ENCODE peak calls at places on chromosomes 1 and 21, in six cellular contexts. D is CD4-positive, alpha-beta T cell; T is A673; E is breast epithelium; U is ascending aorta; V is nephron progenitor cell. O is an unnamed sample.

GRCh38 chr1:114979278-114979891 is 50.2 kb upstream of the TSHB start:
- DNase-seq in D (peak), T (peak), E (peak), U (peak), V (peak), O (no peak)

GRCh38 chr1:33188572-33189275 is 6.9 kb upstream of the TRIM62 start:
- DNase-seq in D (no peak), T (no peak), E (no peak), U (no peak), V (no peak), O (no peak)

GRCh38 chr1:168567007-168567406 is 9.4 kb upstream of the XCL1 start:
- DNase-seq in D (no peak), T (no peak), E (no peak), U (no peak), V (no peak), O (no peak)

GRCh38 chr1:109714661-109715372 is 2.8 kb downstream of the GSTM5 start:
- DNase-seq in D (no peak), T (no peak), E (no peak), U (no peak), V (no peak), O (no peak)

GRCh38 chr1:16464917-16465625 is 24.5 kb downstream of the NECAP2 start:
- DNase-seq in D (no peak), T (no peak), E (no peak), U (no peak), V (no peak), O (no peak)

GRCh38 chr1:205631010-205631726 is 643 bp downstream of the ELK4 start:
- DNase-seq in D (peak), T (peak), E (peak), U (peak), V (peak), O (peak)

GRCh38 chr1:214566158-214567104 is 15.0 kb upstream of the PTPN14 start:
- DNase-seq in D (no peak), T (no peak), E (no peak), U (no peak), V (no peak), O (no peak)

GRCh38 chr1:111603979-111604378 is 15.6 kb upstream of the RAP1A start:
- DNase-seq in D (peak), T (no peak), E (no peak), U (peak), V (no peak), O (no peak)

GRCh38 chr1:78339490-78339889 is 151.3 kb upstream of the PTGFR start:
- DNase-seq in D (no peak), T (no peak), E (no peak), U (no peak), V (no peak), O (no peak)

GRCh38 chr1:62240651-62241050 is 46.0 kb downstream of the L1TD1 start:
- DNase-seq in D (no peak), T (no peak), E (no peak), U (no peak), V (no peak), O (no peak)

GRCh38 chr21:43993420-43993934 is 18.6 kb upstream of the TRAPPC10 start:
- DNase-seq in D (no peak), T (no peak), E (no peak), U (no peak), V (no peak), O (no peak)

GRCh38 chr1:89203166-89203565 is 4.4 kb upstream of the GBP4 start:
- DNase-seq in D (no peak), T (no peak), E (no peak), U (no peak), V (no peak), O (no peak)

GRCh38 chr1:85607913-85608250 is 27.3 kb downstream of the CCN1 start:
- DNase-seq in D (no peak), T (no peak), E (no peak), U (no peak), V (no peak), O (no peak)

GRCh38 chr1:151047925-151048644 is 534 bp downstream of the C1orf56 start:
- DNase-seq in D (peak), T (peak), E (peak), U (peak), V (peak), O (peak)

GRCh38 chr1:31848381-31848897 is 32.6 kb upstream of the SPOCD1 start:
- DNase-seq in D (peak), T (no peak), E (no peak), U (no peak), V (no peak), O (no peak)

GRCh38 chr1:247287460-247287859 is 31.6 kb downstream of the VN1R5 start:
- DNase-seq in D (no peak), T (no peak), E (no peak), U (no peak), V (no peak), O (peak)

GRCh38 chr1:82161651-82162238 is 361.0 kb downstream of the ADGRL2 start:
- DNase-seq in D (no peak), T (peak), E (no peak), U (no peak), V (peak), O (no peak)

GRCh38 chr21:45506836-45507522 is 35.3 kb downstream of the SLC19A1 start:
- DNase-seq in D (no peak), T (no peak), E (no peak), U (peak), V (no peak), O (peak)

GRCh38 chr1:112370981-112371380 is 25.0 kb upstream of the CTTNBP2NL start:
- DNase-seq in D (no peak), T (no peak), E (no peak), U (no peak), V (no peak), O (no peak)

GRCh38 chr21:43899307-43900077 is 34.5 kb downstream of the AGPAT3 start:
- DNase-seq in D (no peak), T (no peak), E (no peak), U (no peak), V (no peak), O (no peak)

DNA sequence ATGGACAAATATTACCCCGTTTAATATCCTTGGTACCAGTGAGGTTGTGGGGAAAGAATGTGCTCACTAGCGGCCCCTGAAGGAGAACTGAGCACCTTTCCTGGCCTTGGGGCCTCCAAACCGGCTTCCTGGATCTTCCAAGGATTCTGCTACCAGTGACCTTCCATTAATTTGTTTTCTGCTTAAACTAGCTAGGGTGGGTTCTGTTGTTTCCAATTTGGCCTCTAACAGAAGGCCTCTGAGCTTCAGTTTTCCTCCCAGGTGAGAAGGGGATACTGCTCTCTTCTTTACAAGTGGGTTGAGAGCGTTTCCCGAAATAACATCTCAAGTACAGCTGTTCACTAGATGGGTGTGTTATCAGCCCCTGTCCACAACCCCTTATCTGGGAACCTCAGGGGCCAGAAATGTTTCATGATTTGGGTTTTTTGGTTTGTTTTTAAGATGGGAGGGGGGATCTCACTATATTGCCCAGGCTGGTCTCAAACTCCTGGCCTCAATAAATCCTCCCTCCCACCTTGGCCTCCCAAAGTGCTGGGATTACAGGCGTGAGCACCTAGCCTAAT is 16.9 kb upstream of the IFNGR2 start:
- DNase-seq in D (no peak), T (no peak), E (no peak), U (no peak), V (no peak), O (no peak)
- TF ChIP-seq CTCF in D (no peak), T (peak), E (no peak), U (no peak), V (no peak), O (peak)

DNA sequence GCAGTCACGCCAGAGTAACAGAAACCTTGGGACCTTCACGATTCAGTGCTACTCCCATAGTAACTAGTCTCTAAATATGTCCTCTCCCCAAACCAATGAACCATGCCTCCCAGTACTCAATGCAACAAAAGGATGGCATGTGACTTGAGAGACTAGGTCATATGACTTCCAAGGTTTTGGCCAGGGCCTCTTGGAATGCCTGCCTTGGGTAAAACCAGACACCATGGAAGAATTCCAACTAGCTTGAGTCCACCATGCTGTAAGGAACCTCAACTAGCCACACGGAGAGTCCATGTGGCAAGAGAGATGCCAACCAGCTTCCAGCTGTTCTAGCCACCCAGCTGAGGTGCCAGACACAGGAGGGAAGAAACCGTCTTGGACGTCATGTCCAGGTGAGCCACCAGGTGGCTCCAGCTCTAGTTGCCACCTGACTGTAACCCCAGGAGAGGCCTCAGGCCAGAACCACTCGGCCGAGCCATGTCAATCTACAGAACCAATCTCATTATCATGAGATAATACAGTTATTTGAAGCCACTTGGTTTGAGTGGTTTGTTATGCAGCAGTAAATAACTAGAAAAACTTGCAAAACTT is 115.0 kb downstream of the SYF2 start:
- DNase-seq in D (no peak), T (no peak), E (no peak), U (no peak), V (no peak), O (no peak)
- TF ChIP-seq CTCF in D (no peak), T (peak), E (no peak), U (no peak), V (no peak), O (peak)

GRCh38 chr1:229067546-229067945 is 203.4 kb upstream of the RAB4A start:
- DNase-seq in D (no peak), T (no peak), E (no peak), U (no peak), V (no peak), O (peak)

GRCh38 chr1:229066591-229066990 is 204.3 kb upstream of the RAB4A start:
- DNase-seq in D (no peak), T (no peak), E (no peak), U (no peak), V (no peak), O (no peak)

GRCh38 chr1:229069176-229069575 is 201.7 kb upstream of the RAB4A start:
- DNase-seq in D (no peak), T (no peak), E (no peak), U (no peak), V (no peak), O (no peak)

GRCh38 chr1:229070168-229070567 is 200.7 kb upstream of the RAB4A start:
- DNase-seq in D (no peak), T (peak), E (peak), U (peak), V (no peak), O (peak)

DNA sequence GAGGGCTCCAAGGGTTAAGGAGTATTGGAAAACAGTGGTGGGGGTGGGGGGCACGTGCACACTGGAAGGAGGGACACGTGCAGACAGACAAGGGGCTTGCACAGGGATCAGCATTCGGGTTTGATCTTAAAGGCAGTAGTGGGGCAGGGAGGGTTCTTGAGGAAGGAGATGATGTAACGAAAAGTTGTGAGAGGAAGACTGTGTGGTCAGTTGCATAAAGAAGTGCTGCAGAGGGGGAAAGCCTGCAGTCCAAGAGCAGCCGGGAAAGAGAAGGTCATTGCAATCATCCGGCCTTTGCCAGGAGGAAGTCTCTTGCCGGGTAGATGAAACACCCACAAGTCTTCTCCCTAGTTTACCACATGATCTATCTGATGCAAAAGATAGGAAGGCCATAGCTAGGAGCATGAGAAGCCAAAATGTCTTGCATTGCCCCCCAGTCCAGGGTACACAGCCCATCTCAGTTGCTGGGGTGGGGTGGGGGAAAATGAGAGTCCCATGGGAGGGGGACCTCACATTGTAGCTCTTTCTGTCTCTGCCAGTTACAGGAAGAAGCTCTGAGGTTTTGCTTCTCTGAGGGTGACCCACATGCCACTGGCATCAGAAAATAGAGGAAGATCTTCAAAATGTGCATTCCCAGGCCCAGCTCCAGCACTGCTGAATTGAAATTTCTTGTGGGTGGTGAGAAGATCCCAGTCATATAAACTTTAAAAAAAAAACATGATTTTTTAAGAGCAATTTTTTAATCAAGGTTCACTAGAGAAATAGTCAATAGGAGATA is 202.5 kb upstream of the RAB4A start:
- DNase-seq in D (no peak), T (no peak), E (no peak), U (peak), V (no peak), O (peak)
- TF ChIP-seq CTCF in D (no peak), T (no peak), E (no peak), U (no peak), V (no peak), O (no peak)

DNA sequence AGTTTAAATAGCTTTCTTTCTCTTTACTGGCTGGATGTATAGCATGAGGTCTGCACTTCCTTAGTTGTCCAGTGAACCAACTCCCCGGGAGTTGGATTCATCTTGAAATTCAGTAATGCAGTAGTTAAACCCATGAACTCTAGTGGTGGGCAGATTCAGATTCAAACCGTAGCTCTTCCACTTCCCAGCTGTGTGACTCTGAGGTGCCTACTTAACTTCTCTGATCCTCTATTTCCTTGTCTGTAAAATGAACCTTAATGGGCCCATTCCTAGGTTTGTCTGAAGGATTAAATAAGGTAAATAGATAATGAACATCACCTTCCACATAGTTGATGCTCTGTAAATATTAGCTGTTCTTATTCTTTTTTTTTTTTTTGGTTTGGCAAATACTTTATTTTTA is 16.5 kb downstream of the PIK3CD start:
- DNase-seq in D (no peak), T (no peak), E (no peak), U (no peak), V (no peak), O (no peak)
- TF ChIP-seq CTCF in D (no peak), T (no peak), E (no peak), U (no peak), V (no peak), O (no peak)